ENCODE peak calls at places on chromosome 17, in ten cellular contexts. W, U, H, D, G, P, T, M, Q and O are unnamed samples.

GRCh38 chr17:31517524-31517923 is 126.0 kb downstream of the RAB11FIP4 start:
- DNase-seq in D (no peak), T (no peak), U (no peak), M (no peak), P (no peak), H (no peak), G (no peak), W (no peak), Q (no peak), O (peak; percentile 43)

GRCh38 chr17:47700471-47701449 is 6.8 kb downstream of the TBKBP1 start:
- DNase-seq in P (no peak), H (no peak), T (no peak), W (no peak), G (no peak), M (no peak), D (no peak), Q (no peak), U (no peak), O (no peak)

GRCh38 chr17:51541215-51541614 is 280.9 kb downstream of the UTP18 start:
- DNase-seq in T (no peak), W (no peak), H (no peak), U (no peak), G (no peak), P (no peak), D (no peak), M (no peak), Q (no peak), O (no peak)

GRCh38 chr17:57311281-57312216 is 55.2 kb downstream of the MSI2 start:
- DNase-seq in M (no peak), T (no peak), G (no peak), Q (no peak), D (no peak), W (no peak), U (no peak), P (no peak), H (no peak), O (no peak)

GRCh38 chr17:69523252-69523861 is 108.9 kb downstream of the MAP2K6 start:
- DNase-seq in H (peak; percentile 61), W (peak; percentile 74), T (no peak), D (no peak), G (peak; percentile 55), M (no peak), Q (peak; percentile 58), U (peak; percentile 41), P (peak; percentile 37), O (peak; percentile 45)

GRCh38 chr17:61280851-61281250 is 118.8 kb upstream of the TBX2 start:
- DNase-seq in H (no peak), T (no peak), D (no peak), U (no peak), M (no peak), W (no peak), P (no peak), Q (no peak), G (no peak), O (no peak)

GRCh38 chr17:48030531-48030930 is 7.1 kb downstream of the COPZ2 start:
- DNase-seq in U (no peak), D (no peak), M (no peak), H (no peak), G (no peak), W (peak; percentile 36), Q (no peak), T (no peak), P (no peak), O (no peak)

GRCh38 chr17:37643829-37644228 is 583 bp upstream of the DDX52 start:
- DNase-seq in T (no peak), P (no peak), M (no peak), H (no peak), D (no peak), U (no peak), Q (no peak), G (no peak), W (no peak), O (no peak)

GRCh38 chr17:50917418-50917743 is 51.2 kb upstream of the TOB1 start:
- DNase-seq in Q (no peak), D (no peak), M (no peak), T (no peak), G (no peak), P (no peak), W (no peak), H (no peak), U (peak; percentile 52), O (no peak)

GRCh38 chr17:36978810-36979584 is 30.2 kb downstream of the AATF start:
- DNase-seq in U (no peak), Q (peak; percentile 25), M (no peak), T (no peak), W (no peak), G (no peak), D (no peak), H (no peak), P (no peak), O (no peak)

GRCh38 chr17:74785096-74785980 is 9.2 kb upstream of the NAT9 start:
- DNase-seq in P (no peak), M (no peak), H (no peak), G (no peak), U (no peak), D (no peak), W (no peak), T (no peak), Q (no peak), O (no peak)

GRCh38 chr17:79992657-79993389 is 42.8 kb downstream of the TBC1D16 start:
- DNase-seq in U (no peak), T (no peak), H (no peak), M (no peak), G (no peak), D (no peak), P (no peak), W (no peak), Q (no peak), O (no peak)

GRCh38 chr17:42514279-42514678 is 21.8 kb upstream of the NAGLU start:
- DNase-seq in U (no peak), H (no peak), D (no peak), T (no peak), W (no peak), G (no peak), P (no peak), Q (no peak), M (no peak), O (no peak)

GRCh38 chr17:72476575-72476986 is 355.8 kb downstream of the SOX9 start:
- DNase-seq in G (no peak), P (no peak), Q (no peak), H (no peak), M (no peak), U (no peak), T (no peak), D (no peak), W (no peak), O (no peak)

GRCh38 chr17:82424001-82424862 is 5.8 kb upstream of the OGFOD3 start:
- DNase-seq in P (no peak), W (peak; percentile 72), T (no peak), G (no peak), D (peak; percentile 23), U (peak; percentile 69), M (no peak), Q (peak; percentile 60), H (no peak), O (peak; percentile 48)

GRCh38 chr17:17613708-17614114 is 22.2 kb upstream of the PEMT start:
- DNase-seq in H (peak; percentile 71), D (peak; percentile 14), U (peak; percentile 64), P (peak; percentile 39), M (peak; percentile 49), T (peak; percentile 27), Q (peak; percentile 70), W (peak; percentile 79), G (no peak), O (peak; percentile 55)

GRCh38 chr17:61837175-61838051 is 25.9 kb downstream of the BRIP1 start:
- DNase-seq in M (peak; percentile 20), W (peak; percentile 87), P (peak; percentile 47), Q (peak; percentile 82), T (peak; percentile 34), H (no peak), D (peak; percentile 11), U (peak; percentile 32), G (peak; percentile 35), O (peak; percentile 39)

GRCh38 chr17:64148017-64148631 is 18.2 kb upstream of the ERN1 start:
- DNase-seq in D (no peak), T (no peak), U (no peak), H (no peak), M (no peak), G (no peak), Q (peak; percentile 81), W (peak; percentile 46), P (no peak), O (no peak)

GRCh38 chr17:64147110-64148016 is 17.4 kb upstream of the ERN1 start:
- DNase-seq in W (peak; percentile 49), Q (peak; percentile 66), D (no peak), G (no peak), M (no peak), T (no peak), U (no peak), P (no peak), H (no peak), O (no peak)

GRCh38 chr17:64149196-64149595 is 19.3 kb upstream of the ERN1 start:
- DNase-seq in H (no peak), G (no peak), U (no peak), P (no peak), Q (no peak), M (no peak), W (no peak), D (no peak), T (no peak), O (no peak)

GRCh38 chr17:64150237-64151015 is 20.5 kb upstream of the ERN1 start:
- DNase-seq in Q (no peak), G (no peak), P (no peak), H (peak; percentile 61), D (no peak), T (no peak), U (no peak), M (no peak), W (peak; percentile 28), O (no peak)

GRCh38 chr17:64148699-64149098 is 18.8 kb upstream of the ERN1 start:
- DNase-seq in T (no peak), G (no peak), M (no peak), U (no peak), P (no peak), Q (no peak), W (no peak), D (no peak), H (no peak), O (no peak)
- TF ChIP-seq CTCF in T (no peak), G (no peak), M (no peak), U (no peak), P (peak; percentile 29), Q (no peak), W (no peak), D (no peak), H (peak; percentile 42), O (no peak)

GRCh38 chr17:781920-782731 is at the start of the genes GLOD4 and MRM3:
- DNase-seq in Q (peak; percentile 89), G (peak; percentile 50), H (peak; percentile 97), M (peak; percentile 98), P (peak; percentile 90), W (peak; percentile 87), D (peak; percentile 95), T (peak; percentile 95), U (peak; percentile 97), O (peak; percentile 88)
- TF ChIP-seq CTCF in Q (peak; percentile 15), G (peak; percentile 4), H (peak; percentile 18), M (no peak), P (peak; percentile 48), W (no peak), D (no peak), T (no peak), U (no peak), O (no peak)

GRCh38 chr17:77507116-77507885 is 366.5 kb downstream of the SEC14L1 start:
- DNase-seq in Q (no peak), H (no peak), G (no peak), D (no peak), M (peak; percentile 13), T (no peak), W (no peak), U (no peak), P (no peak), O (no peak)
- TF ChIP-seq CTCF in Q (no peak), H (no peak), G (no peak), D (no peak), M (no peak), T (no peak), W (no peak), U (no peak), P (no peak), O (no peak)

GRCh38 chr17:41324180-41325075 is 8.9 kb upstream of the KRTAP17-1 start:
- DNase-seq in M (no peak), Q (peak; percentile 12), T (no peak), U (no peak), P (peak; percentile 48), G (no peak), H (no peak), W (peak; percentile 2), D (no peak), O (peak; percentile 82)
- TF ChIP-seq CTCF in M (no peak), Q (peak; percentile 32), T (no peak), U (no peak), P (peak; percentile 54), G (no peak), H (no peak), W (peak; percentile 25), D (no peak), O (peak; percentile 71)